ENCODE peak calls at places on chromosomes 11 and 22, in eight cellular contexts. One of them, this sample, is unnamed.

GRCh38 chr11:126465573-126466287 is 110.2 kb downstream of the ST3GAL4 start:
- DNase-seq in naive B cell: peak
- DNase-seq in NCI-H2107: no peak
- DNase-seq in brain microvascular endothelial cell: no peak
- DNase-seq in COR-L47: peak
- DNase-seq in ovary: no peak
- DNase-seq in stimulated activated CD8-positive, alpha-beta memory T cell treated with anti-CD3 and anti-CD28 coated beads, Interleukin-2, amount 100 ng/mL, for 48 hours: no peak
- DNase-seq in glutamatergic neuron: no peak
- DNase-seq in this sample: no peak

GRCh38 chr11:90134420-90135003 is at the start of gene NAALAD2:
- DNase-seq in ovary: peak
- DNase-seq in naive B cell: no peak
- DNase-seq in brain microvascular endothelial cell: peak
- DNase-seq in COR-L47: no peak
- DNase-seq in NCI-H2107: no peak
- DNase-seq in glutamatergic neuron: peak
- DNase-seq in stimulated activated CD8-positive, alpha-beta memory T cell treated with anti-CD3 and anti-CD28 coated beads, Interleukin-2, amount 100 ng/mL, for 48 hours: no peak
- DNase-seq in this sample: peak

GRCh38 chr11:74321487-74322188 is 10.2 kb upstream of the P4HA3 start:
- DNase-seq in NCI-H2107: no peak
- DNase-seq in brain microvascular endothelial cell: peak
- DNase-seq in ovary: no peak
- DNase-seq in stimulated activated CD8-positive, alpha-beta memory T cell treated with anti-CD3 and anti-CD28 coated beads, Interleukin-2, amount 100 ng/mL, for 48 hours: no peak
- DNase-seq in COR-L47: no peak
- DNase-seq in glutamatergic neuron: peak
- DNase-seq in naive B cell: no peak
- DNase-seq in this sample: no peak

GRCh38 chr11:5364214-5364613 is 12.9 kb downstream of the OR51B6 start:
- DNase-seq in stimulated activated CD8-positive, alpha-beta memory T cell treated with anti-CD3 and anti-CD28 coated beads, Interleukin-2, amount 100 ng/mL, for 48 hours: no peak
- DNase-seq in glutamatergic neuron: no peak
- DNase-seq in COR-L47: no peak
- DNase-seq in brain microvascular endothelial cell: peak
- DNase-seq in ovary: no peak
- DNase-seq in NCI-H2107: no peak
- DNase-seq in naive B cell: no peak
- DNase-seq in this sample: no peak

GRCh38 chr11:86063536-86063935 is 5.3 kb downstream of the PICALM start:
- DNase-seq in NCI-H2107: no peak
- DNase-seq in ovary: no peak
- DNase-seq in COR-L47: no peak
- DNase-seq in glutamatergic neuron: no peak
- DNase-seq in stimulated activated CD8-positive, alpha-beta memory T cell treated with anti-CD3 and anti-CD28 coated beads, Interleukin-2, amount 100 ng/mL, for 48 hours: no peak
- DNase-seq in naive B cell: no peak
- DNase-seq in brain microvascular endothelial cell: no peak
- DNase-seq in this sample: no peak

GRCh38 chr22:31893460-31893859 is 50.9 kb upstream of the YWHAH start:
- DNase-seq in stimulated activated CD8-positive, alpha-beta memory T cell treated with anti-CD3 and anti-CD28 coated beads, Interleukin-2, amount 100 ng/mL, for 48 hours: no peak
- DNase-seq in glutamatergic neuron: no peak
- DNase-seq in ovary: no peak
- DNase-seq in naive B cell: no peak
- DNase-seq in brain microvascular endothelial cell: no peak
- DNase-seq in NCI-H2107: no peak
- DNase-seq in COR-L47: no peak
- DNase-seq in this sample: no peak

GRCh38 chr11:68974421-68975194 is 6.2 kb downstream of the MRGPRD start:
- DNase-seq in NCI-H2107: no peak
- DNase-seq in ovary: no peak
- DNase-seq in COR-L47: no peak
- DNase-seq in glutamatergic neuron: no peak
- DNase-seq in naive B cell: no peak
- DNase-seq in brain microvascular endothelial cell: peak
- DNase-seq in stimulated activated CD8-positive, alpha-beta memory T cell treated with anti-CD3 and anti-CD28 coated beads, Interleukin-2, amount 100 ng/mL, for 48 hours: no peak
- DNase-seq in this sample: peak

GRCh38 chr11:130389315-130389935 is 39.0 kb downstream of the ADAMTS8 start:
- DNase-seq in NCI-H2107: no peak
- DNase-seq in brain microvascular endothelial cell: peak
- DNase-seq in COR-L47: peak
- DNase-seq in naive B cell: no peak
- DNase-seq in glutamatergic neuron: no peak
- DNase-seq in stimulated activated CD8-positive, alpha-beta memory T cell treated with anti-CD3 and anti-CD28 coated beads, Interleukin-2, amount 100 ng/mL, for 48 hours: no peak
- DNase-seq in ovary: peak
- DNase-seq in this sample: no peak

GRCh38 chr22:41524809-41525449 is 19.3 kb downstream of the POLR3H start:
- DNase-seq in stimulated activated CD8-positive, alpha-beta memory T cell treated with anti-CD3 and anti-CD28 coated beads, Interleukin-2, amount 100 ng/mL, for 48 hours: peak
- DNase-seq in COR-L47: no peak
- DNase-seq in glutamatergic neuron: no peak
- DNase-seq in ovary: peak
- DNase-seq in brain microvascular endothelial cell: peak
- DNase-seq in NCI-H2107: no peak
- DNase-seq in naive B cell: peak
- DNase-seq in this sample: no peak

GRCh38 chr11:76436020-76436419 is 8.8 kb upstream of the EMSY start:
- DNase-seq in ovary: no peak
- DNase-seq in naive B cell: no peak
- DNase-seq in NCI-H2107: no peak
- DNase-seq in glutamatergic neuron: no peak
- DNase-seq in brain microvascular endothelial cell: no peak
- DNase-seq in stimulated activated CD8-positive, alpha-beta memory T cell treated with anti-CD3 and anti-CD28 coated beads, Interleukin-2, amount 100 ng/mL, for 48 hours: no peak
- DNase-seq in COR-L47: no peak
- DNase-seq in this sample: no peak

GRCh38 chr11:131275580-131275979 is 94.8 kb upstream of the NTM start:
- DNase-seq in NCI-H2107: no peak
- DNase-seq in stimulated activated CD8-positive, alpha-beta memory T cell treated with anti-CD3 and anti-CD28 coated beads, Interleukin-2, amount 100 ng/mL, for 48 hours: no peak
- DNase-seq in brain microvascular endothelial cell: no peak
- DNase-seq in naive B cell: no peak
- DNase-seq in ovary: no peak
- DNase-seq in glutamatergic neuron: no peak
- DNase-seq in COR-L47: no peak
- DNase-seq in this sample: no peak

GRCh38 chr11:43943931-43944751 is 1.7 kb downstream of the C11orf96 start:
- DNase-seq in COR-L47: no peak
- DNase-seq in naive B cell: no peak
- DNase-seq in stimulated activated CD8-positive, alpha-beta memory T cell treated with anti-CD3 and anti-CD28 coated beads, Interleukin-2, amount 100 ng/mL, for 48 hours: no peak
- DNase-seq in ovary: peak
- DNase-seq in brain microvascular endothelial cell: peak
- DNase-seq in glutamatergic neuron: peak
- DNase-seq in NCI-H2107: no peak
- DNase-seq in this sample: no peak

GRCh38 chr11:78070606-78071005 is 6.9 kb downstream of the THRSP start:
- DNase-seq in NCI-H2107: no peak
- DNase-seq in glutamatergic neuron: no peak
- DNase-seq in stimulated activated CD8-positive, alpha-beta memory T cell treated with anti-CD3 and anti-CD28 coated beads, Interleukin-2, amount 100 ng/mL, for 48 hours: no peak
- DNase-seq in brain microvascular endothelial cell: no peak
- DNase-seq in ovary: no peak
- DNase-seq in naive B cell: no peak
- DNase-seq in COR-L47: no peak
- DNase-seq in this sample: no peak

GRCh38 chr11:35158371-35159081 is 19.6 kb downstream of the CD44 start:
- DNase-seq in brain microvascular endothelial cell: no peak
- DNase-seq in glutamatergic neuron: no peak
- DNase-seq in ovary: no peak
- DNase-seq in NCI-H2107: no peak
- DNase-seq in naive B cell: no peak
- DNase-seq in COR-L47: no peak
- DNase-seq in stimulated activated CD8-positive, alpha-beta memory T cell treated with anti-CD3 and anti-CD28 coated beads, Interleukin-2, amount 100 ng/mL, for 48 hours: no peak
- DNase-seq in this sample: no peak

GRCh38 chr11:67563354-67564114 is 20.1 kb upstream of the GSTP1 start:
- DNase-seq in stimulated activated CD8-positive, alpha-beta memory T cell treated with anti-CD3 and anti-CD28 coated beads, Interleukin-2, amount 100 ng/mL, for 48 hours: no peak
- DNase-seq in brain microvascular endothelial cell: peak
- DNase-seq in naive B cell: no peak
- DNase-seq in COR-L47: no peak
- DNase-seq in glutamatergic neuron: no peak
- DNase-seq in ovary: peak
- DNase-seq in NCI-H2107: no peak
- DNase-seq in this sample: no peak

GRCh38 chr11:63868399-63869064 is 29.6 kb downstream of the MARK2 start:
- DNase-seq in glutamatergic neuron: no peak
- DNase-seq in brain microvascular endothelial cell: no peak
- DNase-seq in ovary: no peak
- DNase-seq in stimulated activated CD8-positive, alpha-beta memory T cell treated with anti-CD3 and anti-CD28 coated beads, Interleukin-2, amount 100 ng/mL, for 48 hours: no peak
- DNase-seq in NCI-H2107: no peak
- DNase-seq in naive B cell: no peak
- DNase-seq in COR-L47: no peak
- DNase-seq in this sample: no peak

GRCh38 chr11:12166299-12167092 is 56.1 kb downstream of the MICAL2 start:
- DNase-seq in naive B cell: no peak
- DNase-seq in COR-L47: no peak
- DNase-seq in NCI-H2107: no peak
- DNase-seq in glutamatergic neuron: no peak
- DNase-seq in stimulated activated CD8-positive, alpha-beta memory T cell treated with anti-CD3 and anti-CD28 coated beads, Interleukin-2, amount 100 ng/mL, for 48 hours: no peak
- DNase-seq in brain microvascular endothelial cell: no peak
- DNase-seq in ovary: no peak
- DNase-seq in this sample: no peak

GRCh38 chr11:68843052-68843561 is 1.4 kb upstream of the CPT1A start:
- DNase-seq in NCI-H2107: no peak
- DNase-seq in glutamatergic neuron: no peak
- DNase-seq in stimulated activated CD8-positive, alpha-beta memory T cell treated with anti-CD3 and anti-CD28 coated beads, Interleukin-2, amount 100 ng/mL, for 48 hours: no peak
- DNase-seq in brain microvascular endothelial cell: no peak
- DNase-seq in COR-L47: no peak
- DNase-seq in ovary: peak
- DNase-seq in naive B cell: peak
- DNase-seq in this sample: no peak

GRCh38 chr22:35134637-35135036 is 68.7 kb downstream of the ISX start:
- DNase-seq in COR-L47: no peak
- DNase-seq in NCI-H2107: no peak
- DNase-seq in glutamatergic neuron: no peak
- DNase-seq in brain microvascular endothelial cell: no peak
- DNase-seq in naive B cell: no peak
- DNase-seq in ovary: no peak
- DNase-seq in stimulated activated CD8-positive, alpha-beta memory T cell treated with anti-CD3 and anti-CD28 coated beads, Interleukin-2, amount 100 ng/mL, for 48 hours: no peak
- DNase-seq in this sample: no peak

GRCh38 chr11:78380615-78381029 is 37.0 kb downstream of the GAB2 start:
- DNase-seq in glutamatergic neuron: no peak
- DNase-seq in brain microvascular endothelial cell: peak
- DNase-seq in COR-L47: no peak
- DNase-seq in NCI-H2107: no peak
- DNase-seq in ovary: no peak
- DNase-seq in stimulated activated CD8-positive, alpha-beta memory T cell treated with anti-CD3 and anti-CD28 coated beads, Interleukin-2, amount 100 ng/mL, for 48 hours: no peak
- DNase-seq in naive B cell: no peak
- DNase-seq in this sample: no peak

GRCh38 chr11:106601637-106602297 is 416.5 kb downstream of the GUCY1A2 start:
- DNase-seq in brain microvascular endothelial cell: no peak
- DNase-seq in ovary: no peak
- DNase-seq in NCI-H2107: no peak
- DNase-seq in stimulated activated CD8-positive, alpha-beta memory T cell treated with anti-CD3 and anti-CD28 coated beads, Interleukin-2, amount 100 ng/mL, for 48 hours: no peak
- DNase-seq in COR-L47: no peak
- DNase-seq in naive B cell: no peak
- DNase-seq in glutamatergic neuron: no peak
- DNase-seq in this sample: no peak

GRCh38 chr11:106231591-106231990 is 154.1 kb downstream of the AASDHPPT start:
- DNase-seq in naive B cell: no peak
- DNase-seq in NCI-H2107: no peak
- DNase-seq in ovary: no peak
- DNase-seq in stimulated activated CD8-positive, alpha-beta memory T cell treated with anti-CD3 and anti-CD28 coated beads, Interleukin-2, amount 100 ng/mL, for 48 hours: no peak
- DNase-seq in COR-L47: no peak
- DNase-seq in brain microvascular endothelial cell: no peak
- DNase-seq in glutamatergic neuron: no peak
- DNase-seq in this sample: no peak

GRCh38 chr22:37197451-37198289 is 9.6 kb upstream of the C1QTNF6 start:
- DNase-seq in brain microvascular endothelial cell: no peak
- DNase-seq in stimulated activated CD8-positive, alpha-beta memory T cell treated with anti-CD3 and anti-CD28 coated beads, Interleukin-2, amount 100 ng/mL, for 48 hours: no peak
- DNase-seq in NCI-H2107: no peak
- DNase-seq in COR-L47: no peak
- DNase-seq in glutamatergic neuron: peak
- DNase-seq in naive B cell: no peak
- DNase-seq in ovary: peak
- DNase-seq in this sample: peak

GRCh38 chr22:44668190-44668885 is 33.7 kb upstream of the PRR5 start:
- DNase-seq in COR-L47: no peak
- DNase-seq in ovary: peak
- DNase-seq in glutamatergic neuron: no peak
- DNase-seq in brain microvascular endothelial cell: no peak
- DNase-seq in NCI-H2107: no peak
- DNase-seq in stimulated activated CD8-positive, alpha-beta memory T cell treated with anti-CD3 and anti-CD28 coated beads, Interleukin-2, amount 100 ng/mL, for 48 hours: no peak
- DNase-seq in naive B cell: peak
- DNase-seq in this sample: no peak

GRCh38 chr11:81596709-81597108 is 1137.0 kb downstream of the FAM181B start:
- DNase-seq in COR-L47: no peak
- DNase-seq in naive B cell: no peak
- DNase-seq in ovary: no peak
- DNase-seq in stimulated activated CD8-positive, alpha-beta memory T cell treated with anti-CD3 and anti-CD28 coated beads, Interleukin-2, amount 100 ng/mL, for 48 hours: no peak
- DNase-seq in brain microvascular endothelial cell: no peak
- DNase-seq in NCI-H2107: no peak
- DNase-seq in glutamatergic neuron: no peak
- DNase-seq in this sample: no peak

GRCh38 chr22:39723463-39723862 is 152.9 kb downstream of the CACNA1I start:
- DNase-seq in naive B cell: no peak
- DNase-seq in brain microvascular endothelial cell: no peak
- DNase-seq in NCI-H2107: no peak
- DNase-seq in ovary: no peak
- DNase-seq in stimulated activated CD8-positive, alpha-beta memory T cell treated with anti-CD3 and anti-CD28 coated beads, Interleukin-2, amount 100 ng/mL, for 48 hours: no peak
- DNase-seq in glutamatergic neuron: no peak
- DNase-seq in COR-L47: no peak
- DNase-seq in this sample: no peak

GRCh38 chr11:75867778-75868374 is 52.9 kb downstream of the UVRAG start:
- DNase-seq in stimulated activated CD8-positive, alpha-beta memory T cell treated with anti-CD3 and anti-CD28 coated beads, Interleukin-2, amount 100 ng/mL, for 48 hours: peak
- DNase-seq in ovary: no peak
- DNase-seq in NCI-H2107: peak
- DNase-seq in COR-L47: peak
- DNase-seq in glutamatergic neuron: no peak
- DNase-seq in brain microvascular endothelial cell: peak
- DNase-seq in naive B cell: peak
- DNase-seq in this sample: no peak

GRCh38 chr22:22928666-22929380 is 41.2 kb downstream of the IGLL5 start:
- DNase-seq in stimulated activated CD8-positive, alpha-beta memory T cell treated with anti-CD3 and anti-CD28 coated beads, Interleukin-2, amount 100 ng/mL, for 48 hours: peak
- DNase-seq in ovary: no peak
- DNase-seq in glutamatergic neuron: no peak
- DNase-seq in COR-L47: no peak
- DNase-seq in brain microvascular endothelial cell: peak
- DNase-seq in naive B cell: peak
- DNase-seq in NCI-H2107: no peak
- DNase-seq in this sample: no peak

GRCh38 chr11:86456075-86456939 is 81.6 kb downstream of the CCDC81 start:
- DNase-seq in NCI-H2107: peak
- DNase-seq in stimulated activated CD8-positive, alpha-beta memory T cell treated with anti-CD3 and anti-CD28 coated beads, Interleukin-2, amount 100 ng/mL, for 48 hours: peak
- DNase-seq in ovary: peak
- DNase-seq in naive B cell: peak
- DNase-seq in glutamatergic neuron: peak
- DNase-seq in brain microvascular endothelial cell: peak
- DNase-seq in COR-L47: peak
- DNase-seq in this sample: peak

GRCh38 chr11:59078435-59078834 is 7.7 kb upstream of the GLYATL1B start:
- DNase-seq in brain microvascular endothelial cell: no peak
- DNase-seq in stimulated activated CD8-positive, alpha-beta memory T cell treated with anti-CD3 and anti-CD28 coated beads, Interleukin-2, amount 100 ng/mL, for 48 hours: no peak
- DNase-seq in COR-L47: no peak
- DNase-seq in naive B cell: peak
- DNase-seq in glutamatergic neuron: no peak
- DNase-seq in ovary: no peak
- DNase-seq in NCI-H2107: no peak
- DNase-seq in this sample: no peak

GRCh38 chr22:26185190-26185589 is 15.9 kb downstream of the SEZ6L start:
- DNase-seq in naive B cell: no peak
- DNase-seq in NCI-H2107: no peak
- DNase-seq in ovary: no peak
- DNase-seq in brain microvascular endothelial cell: no peak
- DNase-seq in COR-L47: no peak
- DNase-seq in stimulated activated CD8-positive, alpha-beta memory T cell treated with anti-CD3 and anti-CD28 coated beads, Interleukin-2, amount 100 ng/mL, for 48 hours: no peak
- DNase-seq in glutamatergic neuron: no peak
- DNase-seq in this sample: no peak

GRCh38 chr11:65997286-65997685 is 4.7 kb downstream of the EIF1AD start:
- DNase-seq in glutamatergic neuron: no peak
- DNase-seq in NCI-H2107: no peak
- DNase-seq in ovary: no peak
- DNase-seq in COR-L47: no peak
- DNase-seq in naive B cell: no peak
- DNase-seq in brain microvascular endothelial cell: no peak
- DNase-seq in stimulated activated CD8-positive, alpha-beta memory T cell treated with anti-CD3 and anti-CD28 coated beads, Interleukin-2, amount 100 ng/mL, for 48 hours: no peak
- DNase-seq in this sample: no peak

GRCh38 chr11:131683131-131683530 is 312.7 kb downstream of the NTM start:
- DNase-seq in stimulated activated CD8-positive, alpha-beta memory T cell treated with anti-CD3 and anti-CD28 coated beads, Interleukin-2, amount 100 ng/mL, for 48 hours: no peak
- DNase-seq in ovary: no peak
- DNase-seq in COR-L47: no peak
- DNase-seq in glutamatergic neuron: no peak
- DNase-seq in NCI-H2107: no peak
- DNase-seq in brain microvascular endothelial cell: no peak
- DNase-seq in naive B cell: no peak
- DNase-seq in this sample: no peak

This sample was measured in pancreas.